ENCODE peak calls at places on chromosome 7, in six cellular contexts. W is kidney, Z is Peyer's patch, D is endodermal cell, J is neural progenitor cell, N is gastrocnemius medialis. F is an unnamed sample.

GRCh38 chr7:30893357-30893756 is 18.3 kb upstream of the AQP1 start:
- DNase-seq in W (no peak), D (no peak), N (no peak), J (no peak), Z (no peak), F (no peak)

GRCh38 chr7:21746949-21747348 is 198.8 kb downstream of the CDCA7L start:
- DNase-seq in N (no peak), W (no peak), J (no peak), Z (no peak), D (no peak), F (no peak)

GRCh38 chr7:19538036-19538435 is 170.8 kb downstream of the POLR1F start:
- DNase-seq in W (no peak), Z (no peak), J (peak; percentile 6), D (no peak), N (no peak), F (no peak)

GRCh38 chr7:109793-110556 is 82.4 kb upstream of the FAM20C start:
- DNase-seq in J (no peak), Z (no peak), N (no peak), W (no peak), D (peak; percentile 30), F (no peak)

GRCh38 chr7:79741684-79742083 is 288.2 kb upstream of the MAGI2 start:
- DNase-seq in Z (no peak), W (no peak), N (no peak), J (no peak), D (no peak), F (no peak)

GRCh38 chr7:125848157-125848556 is 918.5 kb upstream of the POT1 start:
- DNase-seq in W (no peak), D (no peak), N (no peak), Z (no peak), J (no peak), F (no peak)

GRCh38 chr7:28358423-28358868 is 53.9 kb upstream of the CREB5 start:
- DNase-seq in W (no peak), N (no peak), D (no peak), Z (no peak), J (no peak), F (no peak)

GRCh38 chr7:87581723-87582122 is 19.0 kb downstream of the ABCB1 start:
- DNase-seq in D (no peak), W (no peak), N (no peak), Z (no peak), J (no peak), F (no peak)

GRCh38 chr7:135980665-135981180 is 3.6 kb upstream of the MTPN start:
- DNase-seq in J (no peak), D (no peak), N (no peak), Z (peak; percentile 86), W (no peak), F (peak; percentile 62)

GRCh38 chr7:38438938-38439337 is 165.5 kb upstream of the TARP start:
- DNase-seq in N (no peak), Z (no peak), D (no peak), W (no peak), J (no peak), F (no peak)

GRCh38 chr7:94069154-94069739 is 65.1 kb upstream of the BET1 start:
- DNase-seq in N (no peak), Z (no peak), J (no peak), D (no peak), W (no peak), F (no peak)

GRCh38 chr7:106114735-106115383 is 2.7 kb upstream of the SYPL1 start:
- DNase-seq in W (no peak), D (peak; percentile 50), Z (peak; percentile 71), N (peak; percentile 41), J (no peak), F (no peak)

GRCh38 chr7:88759216-88759955 is at the start of gene ZNF804B:
- DNase-seq in J (peak; percentile 85), N (no peak), D (peak; percentile 89), W (peak; percentile 70), Z (no peak), F (peak; percentile 7)

GRCh38 chr7:138876326-138876725 is 78.3 kb upstream of the ATP6V0A4 start:
- DNase-seq in Z (no peak), N (no peak), W (no peak), J (no peak), D (no peak), F (no peak)

GRCh38 chr7:148915211-148915610 is 31.1 kb upstream of the EZH2 start:
- DNase-seq in Z (no peak), W (no peak), J (no peak), D (no peak), N (no peak), F (no peak)

GRCh38 chr7:157687158-157687557 is 350.4 kb downstream of the DNAJB6 start:
- DNase-seq in Z (no peak), W (no peak), N (no peak), J (peak; percentile 4), D (no peak), F (no peak)

GRCh38 chr7:30437823-30438574 is 40.6 kb downstream of the NOD1 start:
- DNase-seq in W (peak; percentile 44), D (no peak), J (no peak), Z (peak; percentile 15), N (no peak), F (no peak)

GRCh38 chr7:43569424-43569823 is 13.5 kb upstream of the STK17A start:
- DNase-seq in J (no peak), W (no peak), N (no peak), D (no peak), Z (no peak), F (peak; percentile 44)

GRCh38 chr7:30247546-30248386 is 36.6 kb upstream of the ZNRF2 start:
- DNase-seq in J (peak; percentile 24), Z (no peak), N (no peak), D (no peak), W (no peak), F (no peak)

GRCh38 chr7:116876664-116877442 is 14.5 kb downstream of the CAPZA2 start:
- DNase-seq in J (peak; percentile 7), N (peak; percentile 7), Z (peak; percentile 75), W (no peak), D (peak; percentile 76), F (no peak)

GRCh38 chr7:65239707-65240352 is 133.8 kb upstream of the ZNF92 start:
- DNase-seq in N (no peak), J (peak; percentile 82), Z (no peak), W (peak; percentile 80), D (peak; percentile 94), F (no peak)

GRCh38 chr7:71636329-71636728 is 504.4 kb downstream of the GALNT17 start:
- DNase-seq in W (no peak), Z (no peak), N (no peak), D (peak; percentile 88), J (no peak), F (no peak)

GRCh38 chr7:123624527-123625183 is 23.0 kb downstream of the ASB15 start:
- DNase-seq in N (no peak), J (peak; percentile 64), Z (peak; percentile 83), D (peak; percentile 94), W (no peak), F (peak; percentile 22)

GRCh38 chr7:31937982-31938381 is 132.2 kb downstream of the PDE1C start:
- DNase-seq in N (no peak), D (no peak), Z (no peak), W (no peak), J (no peak), F (no peak)

GRCh38 chr7:31940167-31940566 is 130.0 kb downstream of the PDE1C start:
- DNase-seq in D (no peak), W (no peak), N (no peak), Z (no peak), J (no peak), F (no peak)

GRCh38 chr7:31935671-31936070 is 134.5 kb downstream of the PDE1C start:
- DNase-seq in J (no peak), W (no peak), Z (no peak), N (no peak), D (no peak), F (no peak)

GRCh38 chr7:31938650-31939049 is 131.6 kb downstream of the PDE1C start:
- DNase-seq in W (no peak), J (no peak), Z (no peak), N (no peak), D (no peak), F (no peak)

GRCh38 chr7:31939076-31939475 is 131.1 kb downstream of the PDE1C start:
- DNase-seq in W (no peak), Z (no peak), D (no peak), N (no peak), J (no peak), F (no peak)
- TF ChIP-seq CTCF in W (no peak), Z (no peak), D (peak; percentile 6), N (no peak), J (no peak), F (no peak)

GRCh38 chr7:107224858-107225257 is 56.1 kb downstream of the HBP1 start:
- DNase-seq in J (no peak), W (no peak), N (no peak), D (no peak), Z (no peak), F (no peak)

GRCh38 chr7:107219563-107220244 is 50.9 kb downstream of the HBP1 start:
- DNase-seq in J (no peak), W (no peak), N (no peak), D (no peak), Z (no peak), F (no peak)

GRCh38 chr7:107228291-107228690 is 59.5 kb downstream of the HBP1 start:
- DNase-seq in W (no peak), J (no peak), Z (no peak), N (no peak), D (no peak), F (no peak)

GRCh38 chr7:107220356-107220755 is 51.6 kb downstream of the HBP1 start:
- DNase-seq in D (no peak), Z (no peak), N (no peak), J (no peak), W (no peak), F (no peak)

DNA sequence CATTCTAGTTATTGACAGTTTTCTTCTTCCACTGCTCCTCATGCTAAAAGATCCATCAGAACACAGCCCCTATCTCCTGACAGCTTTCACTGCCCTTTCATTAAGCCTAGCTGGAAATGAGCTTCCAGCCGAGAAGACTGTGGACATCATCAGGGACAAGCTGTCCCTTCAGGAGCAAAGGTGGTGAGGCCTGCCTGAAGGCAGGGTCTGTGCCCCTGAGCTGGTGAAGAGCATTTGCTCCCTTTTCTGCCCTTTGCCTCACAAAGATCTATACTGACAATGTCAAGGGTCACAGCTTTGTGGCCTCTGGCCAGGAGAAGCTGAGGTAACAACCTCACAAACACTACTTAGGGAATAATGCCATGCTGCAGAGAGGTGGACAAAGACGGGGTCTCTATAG is 55.6 kb downstream of the HBP1 start:
- DNase-seq in J (no peak), Z (no peak), D (no peak), N (no peak), W (no peak), F (no peak)
- H3K4me3 ChIP-seq in J (no peak overlapping the region), Z (no peak overlapping the region), D (no peak overlapping the region), N (no peak overlapping the region), W (no peak overlapping the region), F (no peak overlapping the region)

DNA sequence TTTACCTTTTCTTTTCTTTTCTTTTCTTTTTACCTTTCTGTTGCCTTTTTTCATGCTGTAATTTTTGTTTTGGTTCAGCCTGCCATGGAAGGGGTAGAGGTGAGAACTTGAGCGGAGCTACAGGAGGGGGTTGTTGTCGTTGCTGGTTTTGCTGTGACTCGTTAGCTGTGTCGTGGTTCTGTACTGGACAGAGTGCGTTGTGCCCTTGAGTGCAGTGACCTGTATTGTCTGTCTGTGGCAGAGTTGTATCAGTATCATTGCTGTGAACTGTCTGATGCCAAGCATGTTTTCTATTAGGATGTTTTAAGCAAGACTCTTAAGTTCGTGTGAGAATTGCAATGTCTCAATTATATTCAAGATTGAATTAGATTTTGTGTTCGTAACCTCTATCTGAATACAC is 67.5 kb downstream of the TRRAP start:
- DNase-seq in N (no peak), J (no peak), W (no peak), Z (no peak), D (no peak), F (no peak)
- H3K36me3 ChIP-seq in N (peaks cover 70% of the 10 kb centered on the region), J (peaks cover 5% of the 10 kb centered on the region), W (peaks cover 66% of the 10 kb centered on the region), Z (peaks cover 85% of the 10 kb centered on the region), D (peaks cover 91% of the 10 kb centered on the region), F (peaks cover 45% of the 10 kb centered on the region)

GRCh38 chr7:1230411-1231213 is 2.1 kb upstream of the UNCX start:
- DNase-seq in J (peak; percentile 64), D (peak; percentile 66), Z (no peak), N (no peak), W (peak; percentile 58), F (no peak)
- TF ChIP-seq CTCF in J (no peak), D (no peak), Z (no peak), N (no peak), W (no peak), F (no peak)

F was measured in GM06990.